ENCODE peak calls at places on chromosomes 1 and 21, in five cellular contexts. Q is colonic mucosa, F is H9, A is spleen, R is right cardiac atrium. S is an unnamed sample.

GRCh38 chr1:109630081-109630880 is 10.6 kb downstream of the AMPD2 start:
- DNase-seq in Q (peak; percentile 21), F (peak; percentile 66), A (no peak), R (peak; percentile 58), S (no peak)

GRCh38 chr1:60664079-60664478 is 418.3 kb upstream of the NFIA start:
- DNase-seq in Q (no peak), F (no peak), A (no peak), R (no peak), S (no peak)

GRCh38 chr1:152623203-152623844 is 421 bp upstream of the LCE3A start:
- DNase-seq in Q (no peak), F (no peak), A (no peak), R (no peak), S (no peak)

GRCh38 chr21:31343680-31344480 is at the start of gene TIAM1:
- DNase-seq in Q (peak; percentile 46), F (peak; percentile 74), A (no peak), R (peak; percentile 91), S (no peak)

GRCh38 chr1:116819081-116819480 is 64.9 kb downstream of the CD2 start:
- DNase-seq in Q (no peak), F (no peak), A (no peak), R (no peak), S (no peak)

GRCh38 chr1:85047472-85048295 is 616 bp downstream of the MCOLN3 start:
- DNase-seq in Q (peak; percentile 20), F (peak; percentile 44), A (peak; percentile 78), R (peak; percentile 60), S (no peak)

GRCh38 chr1:11383553-11384169 is 95.3 kb upstream of the DISP3 start:
- DNase-seq in Q (no peak), F (no peak), A (no peak), R (no peak), S (no peak)

GRCh38 chr1:6776895-6777294 is 8.4 kb upstream of the CAMTA1 start:
- DNase-seq in Q (peak; percentile 35), F (no peak), A (no peak), R (no peak), S (no peak)

GRCh38 chr1:155130272-155131006 is 2.8 kb downstream of the EFNA1 start:
- DNase-seq in Q (no peak), F (no peak), A (no peak), R (no peak), S (no peak)

GRCh38 chr1:78687914-78688313 is 38.3 kb downstream of the IFI44 start:
- DNase-seq in Q (no peak), F (no peak), A (no peak), R (no peak), S (no peak)

GRCh38 chr1:85465791-85466134 is 804 bp upstream of the DDAH1 start:
- DNase-seq in Q (no peak), F (no peak), A (no peak), R (no peak), S (no peak)

GRCh38 chr1:210600421-210601195 is 271.9 kb downstream of the HHAT start:
- DNase-seq in Q (no peak), F (no peak), A (no peak), R (no peak), S (no peak)

GRCh38 chr1:67609942-67610341 is 75.1 kb upstream of the GADD45A start:
- DNase-seq in Q (no peak), F (no peak), A (no peak), R (no peak), S (no peak)

DNA sequence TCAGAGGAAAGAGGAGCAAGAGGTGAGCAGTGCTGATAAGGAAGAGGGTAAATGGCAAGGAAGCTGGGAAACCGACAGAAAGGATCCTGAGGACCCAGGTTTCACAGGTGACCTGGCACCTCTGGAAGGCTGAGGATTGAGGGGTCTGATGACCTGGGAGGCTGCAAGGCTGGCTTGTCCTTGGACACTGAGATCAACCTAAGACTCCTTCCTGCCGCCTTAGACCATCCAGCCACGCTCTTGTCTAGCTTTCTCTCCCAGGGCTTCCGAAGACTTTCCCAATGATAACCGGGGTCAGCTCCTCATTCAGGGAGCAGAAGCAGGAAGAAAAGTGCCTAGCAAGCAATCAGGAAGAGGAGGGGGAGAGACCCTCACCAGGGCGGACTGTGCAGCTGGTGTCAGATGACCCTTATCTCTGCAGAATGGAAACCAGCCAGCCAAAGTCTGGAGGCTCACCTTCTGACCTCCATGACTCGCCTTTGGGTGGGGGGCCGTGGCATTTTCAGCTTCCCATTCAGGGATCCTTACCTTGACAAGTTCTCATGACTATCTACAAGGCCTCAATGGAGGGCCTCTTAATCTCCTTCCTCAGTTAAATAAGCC is 77.7 kb downstream of the CAPZB start:
- DNase-seq in Q (no peak), F (no peak), A (no peak), R (no peak), S (no peak)
- H3K4me1 ChIP-seq in Q (no peaks in the 10 kb centered on the region), F (peaks cover 6% of the 10 kb centered on the region), A (peaks cover 23% of the 10 kb centered on the region), R (peaks cover 25% of the 10 kb centered on the region), S (peaks cover 7% of the 10 kb centered on the region)

DNA sequence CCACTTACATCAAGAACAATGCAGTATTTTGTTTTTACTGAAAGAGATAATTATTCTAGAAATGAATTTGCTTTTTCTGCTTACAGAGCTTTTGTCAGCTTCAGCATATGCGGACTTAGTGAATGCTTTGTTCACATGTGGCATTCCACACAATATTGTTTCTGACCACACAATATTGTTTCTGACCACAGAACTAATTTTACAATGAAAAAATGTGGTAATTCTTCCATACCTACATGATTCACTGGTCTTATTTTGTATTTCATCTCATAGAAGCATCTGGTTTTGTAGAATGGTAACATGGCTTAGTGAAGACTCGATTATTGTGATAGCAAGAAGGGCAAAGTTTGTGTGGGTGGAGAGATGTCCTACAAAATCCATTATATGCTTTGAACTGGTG is 75.1 kb downstream of the HLX start:
- DNase-seq in Q (no peak), F (no peak), A (no peak), R (no peak), S (no peak)
- H3K27ac ChIP-seq in Q (no peak overlapping the region), F (no peak overlapping the region), A (no peak overlapping the region), R (no peak overlapping the region), S (no peak overlapping the region)

DNA sequence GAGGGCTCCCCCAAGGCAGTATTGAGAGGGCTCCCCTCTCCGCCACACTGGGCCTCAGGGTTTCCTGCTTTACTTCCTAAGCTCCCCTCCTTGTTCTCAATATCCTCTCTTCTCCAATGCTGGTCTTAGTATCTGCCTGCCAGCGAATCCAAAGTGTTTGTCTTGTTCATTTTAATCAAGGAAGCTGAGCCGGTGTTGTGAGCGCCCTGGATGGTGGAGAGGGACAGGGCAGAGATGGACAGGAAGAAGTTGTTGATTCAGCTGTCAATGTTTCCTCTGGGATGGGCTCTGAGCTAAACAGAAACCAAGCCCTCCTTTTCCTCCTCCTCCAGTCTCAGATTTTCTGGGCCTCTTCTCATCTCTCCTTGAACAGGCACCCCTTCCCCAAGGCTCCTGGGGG is 5.4 kb downstream of the OLFML3 start:
- DNase-seq in Q (no peak), F (no peak), A (no peak), R (no peak), S (no peak)
- H3K4me1 ChIP-seq in Q (peaks cover 5% of the 10 kb centered on the region), F (peaks cover 10% of the 10 kb centered on the region), A (no peaks in the 10 kb centered on the region), R (peaks cover 7% of the 10 kb centered on the region), S (peaks cover 9% of the 10 kb centered on the region)

DNA sequence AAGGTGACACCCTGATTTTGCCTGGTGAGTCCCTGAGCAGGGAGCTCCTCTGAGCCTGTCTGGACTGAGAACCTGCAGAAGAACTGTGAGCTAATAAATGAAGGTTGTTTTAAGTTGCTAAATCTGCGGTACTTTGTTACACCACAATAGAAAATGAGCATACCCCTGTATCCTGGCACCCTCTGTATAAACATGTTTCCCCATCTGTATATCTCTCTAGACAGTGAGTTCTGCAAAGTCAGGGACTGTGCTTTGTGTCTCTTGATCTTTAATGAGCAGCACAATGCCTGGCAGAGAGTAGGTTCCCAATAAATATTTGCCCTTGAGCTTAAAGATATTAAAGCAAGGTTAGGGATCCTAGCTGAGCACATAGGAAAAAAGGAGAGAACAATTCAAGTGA is 228.8 kb downstream of the OMA1 start:
- DNase-seq in Q (no peak), F (no peak), A (no peak), R (no peak), S (no peak)
- H3K27ac ChIP-seq in Q (no peak overlapping the region), F (no peak overlapping the region), A (no peak overlapping the region), R (no peak overlapping the region), S (no peak overlapping the region)

DNA sequence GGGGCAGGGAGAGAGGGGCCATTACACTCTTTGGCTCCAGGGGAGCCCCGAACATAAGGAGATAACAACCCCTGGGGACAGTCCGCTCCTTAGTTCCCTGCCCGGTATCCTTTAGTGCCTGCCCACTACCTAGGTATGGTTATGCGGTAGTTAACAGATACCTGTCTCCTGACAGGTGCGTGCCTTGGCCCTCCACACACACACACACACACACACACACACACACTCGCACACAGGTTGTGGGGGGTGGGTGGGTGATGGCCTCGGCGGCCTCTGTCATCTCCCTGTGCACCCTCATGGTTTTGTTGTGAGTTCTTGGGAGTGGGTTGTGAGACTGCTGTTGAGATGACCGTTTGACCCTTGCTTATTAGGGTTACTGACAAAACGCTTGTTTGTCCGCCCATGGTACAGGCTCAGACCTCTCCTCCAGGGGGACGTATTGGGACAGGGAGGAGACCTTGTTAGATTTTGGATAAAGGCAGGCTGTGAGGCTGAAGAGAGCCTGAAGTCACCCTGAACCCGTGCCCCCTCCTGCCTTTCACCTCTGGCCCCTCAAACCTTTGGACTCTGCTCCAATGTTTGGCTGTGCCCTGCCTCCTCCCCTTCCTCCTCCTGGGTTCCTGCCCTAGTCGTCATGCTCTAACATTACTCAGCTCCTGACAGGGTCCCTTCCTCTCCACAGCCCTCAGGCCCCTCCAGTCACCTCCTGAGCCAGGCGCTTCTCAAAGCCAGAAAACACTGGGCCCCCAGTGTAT is 976 bp downstream of the RASSF5 start:
- DNase-seq in Q (no peak), F (no peak), A (no peak), R (no peak), S (no peak)
- H3K4me1 ChIP-seq in Q (no peaks in the 10 kb centered on the region), F (no peaks in the 10 kb centered on the region), A (peaks cover 47% of the 10 kb centered on the region), R (peaks cover 12% of the 10 kb centered on the region), S (no peaks in the 10 kb centered on the region)

GRCh38 chr1:21296509-21297354 is 6.5 kb upstream of the ECE1 start:
- DNase-seq in Q (no peak), F (no peak), A (no peak), R (peak; percentile 61), S (no peak)

GRCh38 chr1:21295545-21295944 is 5.3 kb upstream of the ECE1 start:
- DNase-seq in Q (no peak), F (no peak), A (no peak), R (no peak), S (no peak)

GRCh38 chr1:21299780-21300395 is 9.6 kb upstream of the ECE1 start:
- DNase-seq in Q (no peak), F (no peak), A (no peak), R (peak; percentile 33), S (no peak)

GRCh38 chr1:21299007-21299406 is 8.7 kb upstream of the ECE1 start:
- DNase-seq in Q (peak; percentile 69), F (no peak), A (no peak), R (no peak), S (no peak)

GRCh38 chr1:21297975-21298374 is 7.7 kb upstream of the ECE1 start:
- DNase-seq in Q (no peak), F (no peak), A (no peak), R (peak; percentile 86), S (no peak)
- H3K27ac ChIP-seq in Q (peak overlapping the region; percentile 39), F (no peak overlapping the region), A (no peak overlapping the region), R (no peak overlapping the region), S (no peak overlapping the region)